ENCODE peak calls at places on chromosomes 7 and 10, in four cellular contexts. I, J, Y and C are unnamed samples.

GRCh38 chr7:105779856-105780815 is 96.3 kb downstream of the ATXN7L1 start:
- DNase-seq in J (no peak), I (no peak), Y (no peak), C (no peak)

GRCh38 chr10:87705339-87705738 is 45.7 kb downstream of the PAPSS2 start:
- DNase-seq in Y (no peak), J (peak), I (peak), C (no peak)

GRCh38 chr10:69734797-69735468 is 66.8 kb upstream of the COL13A1 start:
- DNase-seq in Y (no peak), J (no peak), I (no peak), C (no peak)

GRCh38 chr10:73785721-73786511 is 510 bp downstream of the ZSWIM8 start:
- DNase-seq in I (peak), J (peak), Y (peak), C (peak)

GRCh38 chr10:79937661-79938226 is 11.2 kb downstream of the SFTPD start:
- DNase-seq in I (no peak), J (no peak), Y (no peak), C (no peak)

GRCh38 chr7:76423666-76424412 is 911 bp upstream of the ZP3 start:
- DNase-seq in Y (no peak), J (peak), I (peak), C (peak)

GRCh38 chr10:29955308-29955935 is 104.0 kb downstream of the JCAD start:
- DNase-seq in I (peak), J (peak), Y (no peak), C (peak)

GRCh38 chr7:32223071-32223650 is 153.0 kb upstream of the PDE1C start:
- DNase-seq in J (no peak), I (no peak), Y (no peak), C (no peak)

GRCh38 chr10:93941603-93942002 is 47.8 kb downstream of the SLC35G1 start:
- DNase-seq in J (no peak), I (no peak), Y (no peak), C (no peak)

GRCh38 chr7:151178236-151178635 is 8.8 kb downstream of the ASB10 start:
- DNase-seq in I (no peak), J (no peak), Y (no peak), C (no peak)

GRCh38 chr10:80122746-80123145 is 9.8 kb upstream of the PLAC9 start:
- DNase-seq in Y (no peak), I (no peak), J (peak), C (no peak)

GRCh38 chr7:73715648-73716317 is 3.7 kb downstream of the STX1A start:
- DNase-seq in Y (peak), I (peak), J (peak), C (peak)

GRCh38 chr10:71773221-71773971 is at the start of gene VSIR:
- DNase-seq in Y (peak), J (peak), I (peak), C (peak)

DNA sequence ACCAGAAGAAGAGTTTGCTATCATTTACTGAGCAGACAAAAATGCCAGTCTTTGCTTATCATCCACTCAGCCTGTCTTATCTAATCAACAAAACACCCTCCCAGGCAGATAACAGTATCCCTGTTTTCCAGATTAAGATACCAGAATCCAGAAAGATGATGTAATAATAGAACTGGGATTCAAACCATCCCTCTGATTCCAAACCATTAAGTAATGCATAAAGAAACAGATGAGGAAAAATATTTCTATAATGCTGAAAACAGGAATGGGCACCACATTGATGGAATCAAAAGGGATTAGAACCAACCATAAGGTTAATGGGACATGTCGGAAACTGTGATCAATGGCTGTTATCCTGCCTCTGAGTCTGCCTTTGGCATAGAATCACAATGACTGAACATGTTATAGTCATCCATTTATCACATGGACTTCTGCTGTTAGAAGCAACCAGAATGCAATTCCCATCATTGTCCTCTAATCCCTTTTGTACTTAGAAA is 92.1 kb upstream of the RSU1 start:
- DNase-seq in Y (no peak), I (no peak), J (peak), C (no peak)
- TF ChIP-seq CTCF in Y (no peak), I (no peak), J (no peak), C (no peak)

GRCh38 chr10:126949161-126949503 is 43.9 kb downstream of the DOCK1 start:
- DNase-seq in J (no peak), I (no peak), Y (no peak), C (no peak)
- TF ChIP-seq CTCF in J (no peak), I (no peak), Y (no peak), C (no peak)

GRCh38 chr7:140983802-140984201 is 30.9 kb downstream of the MRPS33 start:
- DNase-seq in J (no peak), I (no peak), Y (no peak), C (no peak)
- TF ChIP-seq CTCF in J (peak), I (peak), Y (no peak), C (no peak)

DNA sequence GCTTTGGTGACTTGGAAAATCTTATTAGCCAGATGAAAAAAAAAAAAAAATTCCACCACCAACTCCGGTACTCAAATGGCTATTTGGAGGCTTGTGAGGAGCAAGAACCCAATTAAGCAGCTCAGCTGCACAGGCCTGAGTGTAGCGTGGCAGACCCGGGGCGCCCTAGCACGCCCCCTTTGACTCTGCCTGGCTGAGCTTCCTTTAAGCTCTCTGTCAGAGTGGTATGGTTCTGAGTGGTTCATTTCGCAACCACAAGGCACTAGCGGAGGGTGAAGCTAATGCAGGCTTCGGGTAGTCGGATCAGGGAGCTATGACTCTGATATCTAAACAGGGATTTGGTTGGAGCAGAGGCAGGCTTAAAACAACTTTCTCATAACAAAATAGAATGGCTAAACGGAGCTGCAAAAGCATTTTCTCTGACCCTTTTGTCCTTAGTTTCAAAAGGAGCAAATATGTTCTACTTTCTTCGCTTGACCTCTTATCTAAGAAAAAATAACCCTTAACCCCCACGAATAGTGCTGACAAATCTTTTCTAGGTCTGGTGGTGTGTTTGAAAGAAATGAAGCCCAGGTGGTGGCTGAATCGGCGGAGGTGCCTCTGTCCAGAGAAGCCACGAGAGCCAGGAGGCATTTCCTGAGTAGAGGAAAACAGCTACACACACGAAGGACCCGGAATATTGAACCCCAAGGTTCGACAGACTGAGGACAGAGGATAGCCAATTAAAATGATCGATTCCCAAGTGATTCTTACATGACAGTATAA is 285.4 kb upstream of the GLI3 start:
- DNase-seq in I (no peak), J (peak), Y (peak), C (no peak)
- TF ChIP-seq CTCF in I (no peak), J (no peak), Y (no peak), C (no peak)

GRCh38 chr10:124384142-124384541 is 34.6 kb downstream of the OAT start:
- DNase-seq in J (peak), Y (no peak), I (no peak), C (no peak)
- TF ChIP-seq CTCF in J (no peak), Y (no peak), I (no peak), C (no peak)